ENCODE peak calls at places on chromosomes 5 and 9, in nine cellular contexts. M is astrocyte of the spinal cord, C is fibroblast of lung, S is left ventricle myocardium inferior, Q is fibroblast of mammary gland, T is H7, W is PC-3, G is lung, H is coronary artery. V is an unnamed sample.

GRCh38 chr5:157252741-157253465 is 13.0 kb upstream of the CYFIP2 start:
- DNase-seq in M (peak; percentile 24), C (peak; percentile 18), S (no peak), Q (peak; percentile 11), T (no peak), W (no peak), G (no peak), H (no peak), V (peak; percentile 80)

GRCh38 chr5:124932791-124933600 is 186.6 kb upstream of the ZNF608 start:
- DNase-seq in M (peak; percentile 85), C (peak; percentile 84), S (peak; percentile 31), Q (peak; percentile 65), T (no peak), W (no peak), G (no peak), H (no peak), V (no peak)

GRCh38 chr9:38136386-38136785 is 67.4 kb upstream of the SHB start:
- DNase-seq in M (no peak), C (no peak), S (no peak), Q (no peak), T (no peak), W (no peak), G (no peak), H (no peak), V (no peak)

GRCh38 chr5:126865299-126865698 is 88.4 kb downstream of the LMNB1 start:
- DNase-seq in M (peak; percentile 82), C (peak; percentile 70), S (no peak), Q (peak; percentile 90), T (no peak), W (peak; percentile 70), G (no peak), H (no peak), V (no peak)

GRCh38 chr5:110017854-110018253 is 328.1 kb downstream of the MAN2A1 start:
- DNase-seq in M (no peak), C (no peak), S (no peak), Q (no peak), T (no peak), W (no peak), G (no peak), H (no peak), V (no peak)

GRCh38 chr5:124460000-124460399 is 286.4 kb downstream of the ZNF608 start:
- DNase-seq in M (no peak), C (no peak), S (no peak), Q (no peak), T (no peak), W (no peak), G (no peak), H (no peak), V (no peak)

GRCh38 chr5:34789021-34789531 is 49.9 kb upstream of the TTC23L start:
- DNase-seq in M (peak; percentile 77), C (peak; percentile 98), S (no peak), Q (peak; percentile 68), T (no peak), W (no peak), G (no peak), H (no peak), V (no peak)

GRCh38 chr5:16933337-16933736 is 2.8 kb downstream of the MYO10 start:
- DNase-seq in M (no peak), C (no peak), S (no peak), Q (no peak), T (no peak), W (no peak), G (no peak), H (no peak), V (no peak)

GRCh38 chr5:110270-110888 is 18.4 kb downstream of the PLEKHG4B start:
- DNase-seq in M (no peak), C (no peak), S (no peak), Q (no peak), T (no peak), W (no peak), G (no peak), H (no peak), V (no peak)

GRCh38 chr5:77560677-77561263 is 68.7 kb upstream of the WDR41 start:
- DNase-seq in M (peak; percentile 47), C (peak; percentile 29), S (no peak), Q (peak; percentile 66), T (peak; percentile 26), W (peak; percentile 58), G (no peak), H (no peak), V (peak; percentile 37)

GRCh38 chr9:16314476-16314875 is 556.0 kb downstream of the BNC2 start:
- DNase-seq in M (no peak), C (no peak), S (no peak), Q (no peak), T (no peak), W (no peak), G (no peak), H (peak; percentile 47), V (no peak)

GRCh38 chr5:17396247-17396646 is 101.8 kb upstream of the TAF11L2 start:
- DNase-seq in M (no peak), C (peak; percentile 76), S (no peak), Q (peak; percentile 49), T (no peak), W (peak; percentile 27), G (no peak), H (no peak), V (peak; percentile 8)

GRCh38 chr5:159286420-159287035 is 23.4 kb downstream of the UBLCP1 start:
- DNase-seq in M (peak; percentile 48), C (peak; percentile 34), S (no peak), Q (peak; percentile 56), T (peak; percentile 42), W (peak; percentile 49), G (no peak), H (no peak), V (peak; percentile 51)

GRCh38 chr9:74742792-74743389 is 144.8 kb downstream of the TRPM6 start:
- DNase-seq in M (peak; percentile 54), C (peak; percentile 20), S (no peak), Q (peak; percentile 57), T (no peak), W (peak; percentile 42), G (no peak), H (no peak), V (peak; percentile 21)

GRCh38 chr9:131367445-131367844 is 26.4 kb upstream of the PRRC2B start:
- DNase-seq in M (no peak), C (no peak), S (no peak), Q (no peak), T (no peak), W (no peak), G (no peak), H (no peak), V (no peak)

GRCh38 chr9:129280236-129281231 is 102.5 kb upstream of the IER5L start:
- DNase-seq in M (no peak), C (no peak), S (no peak), Q (no peak), T (no peak), W (no peak), G (no peak), H (peak; percentile 56), V (no peak)

GRCh38 chr5:149150457-149150856 is 9.2 kb downstream of the ABLIM3 start:
- DNase-seq in M (no peak), C (no peak), S (no peak), Q (peak; percentile 43), T (no peak), W (no peak), G (no peak), H (no peak), V (no peak)

GRCh38 chr9:96508227-96508940 is 58.4 kb downstream of the HABP4 start:
- DNase-seq in M (no peak), C (no peak), S (no peak), Q (no peak), T (no peak), W (no peak), G (no peak), H (no peak), V (no peak)
- H3K4me3 ChIP-seq in M (no peak overlapping the region), C (no peak overlapping the region), S (no peak overlapping the region), Q (no peak overlapping the region), T (no peak overlapping the region), W (no peak overlapping the region), G (no peak overlapping the region), H (peak overlapping the region; percentile 18), V (no peak overlapping the region)

DNA sequence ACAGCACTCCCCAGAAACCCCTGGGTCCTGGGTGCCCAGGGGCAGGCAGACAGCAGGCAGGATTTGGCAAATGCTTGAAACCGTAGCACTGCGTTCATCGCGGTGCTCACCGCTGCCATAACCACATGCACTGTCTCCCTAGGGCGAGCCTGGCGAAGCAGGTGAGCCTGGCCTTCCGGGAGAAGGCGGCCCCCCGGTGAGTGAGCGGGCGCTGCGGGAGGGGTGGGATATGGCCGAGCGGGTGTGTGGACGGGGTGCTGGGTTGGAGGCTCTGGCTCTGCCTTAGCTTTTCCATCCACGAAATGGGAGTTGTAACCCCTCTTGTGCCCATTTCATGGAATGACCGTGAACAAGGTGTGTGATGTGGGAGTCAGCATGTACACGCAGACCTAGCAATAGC is 66.8 kb upstream of the FCN2 start:
- DNase-seq in M (no peak), C (no peak), S (no peak), Q (no peak), T (no peak), W (no peak), G (no peak), H (no peak), V (no peak)
- H3K4me3 ChIP-seq in M (no peak overlapping the region), C (no peak overlapping the region), S (no peak overlapping the region), Q (no peak overlapping the region), T (no peak overlapping the region), W (no peak overlapping the region), G (no peak overlapping the region), H (no peak overlapping the region), V (no peak overlapping the region)

DNA sequence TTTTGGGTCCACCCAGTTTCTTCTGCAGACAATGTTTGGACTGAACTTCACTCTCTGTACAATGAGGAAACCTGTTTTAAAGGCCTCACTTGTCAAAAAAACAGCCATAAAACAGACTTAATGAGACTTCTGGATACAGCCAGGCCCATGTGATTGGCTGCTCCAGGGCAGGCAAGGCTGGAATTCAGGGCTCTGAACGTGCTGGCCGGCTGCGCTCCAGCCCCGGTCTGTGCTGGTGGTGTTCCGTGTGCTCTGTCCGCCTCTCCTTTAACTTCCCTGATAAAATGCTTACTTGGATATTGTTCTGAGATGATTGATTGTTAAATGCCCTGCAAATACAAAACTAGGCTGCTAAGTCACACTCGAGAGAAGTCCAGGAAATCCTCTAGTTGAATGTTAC is 131.2 kb upstream of the KLF4 start:
- DNase-seq in M (no peak), C (no peak), S (no peak), Q (no peak), T (no peak), W (no peak), G (no peak), H (no peak), V (no peak)
- H3K4me3 ChIP-seq in M (no peak overlapping the region), C (no peak overlapping the region), S (no peak overlapping the region), Q (no peak overlapping the region), T (no peak overlapping the region), W (no peak overlapping the region), G (no peak overlapping the region), H (no peak overlapping the region), V (no peak overlapping the region)

DNA sequence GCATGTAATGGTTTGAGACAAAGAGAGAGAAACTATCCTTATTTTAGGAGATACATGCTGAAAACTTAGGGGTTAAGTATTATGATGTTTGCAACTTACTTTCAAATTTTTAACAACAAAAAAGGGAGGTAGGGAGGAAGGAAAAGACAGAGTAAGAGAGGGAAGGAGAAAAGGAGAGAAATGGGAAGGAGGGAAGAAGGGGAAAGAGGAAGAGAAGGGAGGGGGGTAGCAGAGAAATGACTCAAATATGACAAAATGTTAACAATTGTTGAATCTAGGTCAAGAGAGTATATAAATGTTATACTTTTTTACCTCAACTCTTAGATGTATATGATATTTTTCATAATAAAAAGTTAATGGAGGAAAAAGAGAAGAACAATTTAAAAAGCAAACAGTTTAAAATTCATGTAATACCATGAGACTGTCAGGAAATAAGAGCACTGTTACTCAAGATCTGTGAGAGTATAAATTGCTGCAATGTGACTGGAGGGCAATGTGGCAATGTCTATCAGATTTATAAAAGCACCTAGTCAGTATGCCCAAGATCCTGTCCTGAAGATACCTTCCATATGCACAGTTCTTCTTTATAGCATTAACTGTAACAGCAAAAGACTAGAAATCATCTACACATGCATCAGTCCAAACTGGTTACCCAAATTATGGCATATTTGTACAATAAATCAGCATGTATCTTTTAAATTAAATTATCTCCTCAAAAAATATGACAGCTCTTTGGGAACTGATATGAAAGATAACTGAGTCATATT is 16.3 kb downstream of the FBXW11 start:
- DNase-seq in M (no peak), C (no peak), S (no peak), Q (peak; percentile 26), T (no peak), W (peak; percentile 49), G (no peak), H (no peak), V (no peak)
- H3K4me3 ChIP-seq in M (no peak overlapping the region), C (no peak overlapping the region), S (no peak overlapping the region), Q (no peak overlapping the region), T (no peak overlapping the region), W (peak overlapping the region; percentile 25), G (no peak overlapping the region), H (no peak overlapping the region), V (no peak overlapping the region)

V was measured in MM.1S.